ENCODE peak calls at places on chromosomes 6 and 20, in six cellular contexts. One of them, this sample, is unnamed.

GRCh38 chr20:36298061-36298460 is 8.1 kb upstream of the DLGAP4 start:
- DNase-seq in stimulated activated CD4-positive, alpha-beta T cell treated with anti-CD3 and anti-CD28 coated beads, Interleukin-4, amount 100 ng/mL, for 1 hour: no peak
- DNase-seq in activated naive CD4-positive, alpha-beta T cell: no peak
- DNase-seq in left lung: no peak
- DNase-seq in GM12878: no peak
- DNase-seq in HCT116: no peak
- DNase-seq in this sample: no peak

GRCh38 chr6:157325069-157325805 is 1.9 kb upstream of the TMEM242 start:
- DNase-seq in left lung: no peak
- DNase-seq in GM12878: no peak
- DNase-seq in HCT116: no peak
- DNase-seq in activated naive CD4-positive, alpha-beta T cell: no peak
- DNase-seq in stimulated activated CD4-positive, alpha-beta T cell treated with anti-CD3 and anti-CD28 coated beads, Interleukin-4, amount 100 ng/mL, for 1 hour: no peak
- DNase-seq in this sample: no peak

GRCh38 chr6:35170166-35170565 is 29.0 kb upstream of the TCP11 start:
- DNase-seq in HCT116: no peak
- DNase-seq in activated naive CD4-positive, alpha-beta T cell: no peak
- DNase-seq in left lung: no peak
- DNase-seq in GM12878: no peak
- DNase-seq in stimulated activated CD4-positive, alpha-beta T cell treated with anti-CD3 and anti-CD28 coated beads, Interleukin-4, amount 100 ng/mL, for 1 hour: no peak
- DNase-seq in this sample: no peak

GRCh38 chr6:88141641-88142298 is 24.4 kb downstream of the CNR1 start:
- DNase-seq in activated naive CD4-positive, alpha-beta T cell: no peak
- DNase-seq in HCT116: no peak
- DNase-seq in stimulated activated CD4-positive, alpha-beta T cell treated with anti-CD3 and anti-CD28 coated beads, Interleukin-4, amount 100 ng/mL, for 1 hour: no peak
- DNase-seq in left lung: no peak
- DNase-seq in GM12878: peak; percentile 84
- DNase-seq in this sample: no peak

GRCh38 chr6:7732219-7732618 is 6.3 kb downstream of the BMP6 start:
- DNase-seq in GM12878: no peak
- DNase-seq in stimulated activated CD4-positive, alpha-beta T cell treated with anti-CD3 and anti-CD28 coated beads, Interleukin-4, amount 100 ng/mL, for 1 hour: no peak
- DNase-seq in left lung: no peak
- DNase-seq in activated naive CD4-positive, alpha-beta T cell: no peak
- DNase-seq in HCT116: no peak
- DNase-seq in this sample: no peak

GRCh38 chr6:37357288-37357687 is 3.5 kb downstream of the RNF8 start:
- DNase-seq in GM12878: no peak
- DNase-seq in left lung: no peak
- DNase-seq in activated naive CD4-positive, alpha-beta T cell: no peak
- DNase-seq in stimulated activated CD4-positive, alpha-beta T cell treated with anti-CD3 and anti-CD28 coated beads, Interleukin-4, amount 100 ng/mL, for 1 hour: no peak
- DNase-seq in HCT116: no peak
- DNase-seq in this sample: no peak

GRCh38 chr6:41731561-41732086 is 3.8 kb downstream of the TFEB start:
- DNase-seq in left lung: no peak
- DNase-seq in activated naive CD4-positive, alpha-beta T cell: no peak
- DNase-seq in HCT116: no peak
- DNase-seq in GM12878: no peak
- DNase-seq in stimulated activated CD4-positive, alpha-beta T cell treated with anti-CD3 and anti-CD28 coated beads, Interleukin-4, amount 100 ng/mL, for 1 hour: no peak
- DNase-seq in this sample: no peak

GRCh38 chr20:21514553-21515251 is 838 bp upstream of the NKX2-2 start:
- DNase-seq in GM12878: no peak
- DNase-seq in HCT116: no peak
- DNase-seq in stimulated activated CD4-positive, alpha-beta T cell treated with anti-CD3 and anti-CD28 coated beads, Interleukin-4, amount 100 ng/mL, for 1 hour: no peak
- DNase-seq in left lung: peak; percentile 60
- DNase-seq in activated naive CD4-positive, alpha-beta T cell: no peak
- DNase-seq in this sample: no peak

GRCh38 chr20:63089051-63089907 is 82.5 kb upstream of the BHLHE23 start:
- DNase-seq in activated naive CD4-positive, alpha-beta T cell: no peak
- DNase-seq in HCT116: no peak
- DNase-seq in left lung: peak; percentile 65
- DNase-seq in GM12878: no peak
- DNase-seq in stimulated activated CD4-positive, alpha-beta T cell treated with anti-CD3 and anti-CD28 coated beads, Interleukin-4, amount 100 ng/mL, for 1 hour: no peak
- DNase-seq in this sample: no peak

GRCh38 chr6:43273707-43274106 is 24.4 kb upstream of the SLC22A7 start:
- DNase-seq in stimulated activated CD4-positive, alpha-beta T cell treated with anti-CD3 and anti-CD28 coated beads, Interleukin-4, amount 100 ng/mL, for 1 hour: no peak
- DNase-seq in left lung: no peak
- DNase-seq in GM12878: no peak
- DNase-seq in activated naive CD4-positive, alpha-beta T cell: no peak
- DNase-seq in HCT116: no peak
- DNase-seq in this sample: no peak

GRCh38 chr6:170441316-170441715 is 111.8 kb downstream of the PSMB1 start:
- DNase-seq in activated naive CD4-positive, alpha-beta T cell: no peak
- DNase-seq in stimulated activated CD4-positive, alpha-beta T cell treated with anti-CD3 and anti-CD28 coated beads, Interleukin-4, amount 100 ng/mL, for 1 hour: no peak
- DNase-seq in left lung: no peak
- DNase-seq in GM12878: no peak
- DNase-seq in HCT116: no peak
- DNase-seq in this sample: no peak

GRCh38 chr6:109024368-109024767 is 70.3 kb downstream of the SESN1 start:
- DNase-seq in left lung: no peak
- DNase-seq in HCT116: no peak
- DNase-seq in activated naive CD4-positive, alpha-beta T cell: no peak
- DNase-seq in stimulated activated CD4-positive, alpha-beta T cell treated with anti-CD3 and anti-CD28 coated beads, Interleukin-4, amount 100 ng/mL, for 1 hour: no peak
- DNase-seq in GM12878: no peak
- DNase-seq in this sample: no peak

GRCh38 chr6:2578729-2579128 is 172.0 kb downstream of the MYLK4 start:
- DNase-seq in stimulated activated CD4-positive, alpha-beta T cell treated with anti-CD3 and anti-CD28 coated beads, Interleukin-4, amount 100 ng/mL, for 1 hour: no peak
- DNase-seq in left lung: no peak
- DNase-seq in HCT116: no peak
- DNase-seq in GM12878: no peak
- DNase-seq in activated naive CD4-positive, alpha-beta T cell: no peak
- DNase-seq in this sample: no peak

GRCh38 chr20:23926941-23927872 is 47.7 kb upstream of the CST5 start:
- DNase-seq in stimulated activated CD4-positive, alpha-beta T cell treated with anti-CD3 and anti-CD28 coated beads, Interleukin-4, amount 100 ng/mL, for 1 hour: no peak
- DNase-seq in HCT116: no peak
- DNase-seq in GM12878: no peak
- DNase-seq in activated naive CD4-positive, alpha-beta T cell: no peak
- DNase-seq in left lung: no peak
- DNase-seq in this sample: no peak

GRCh38 chr20:38227578-38228360 is 32.8 kb downstream of the KIAA1755 start:
- DNase-seq in HCT116: no peak
- DNase-seq in left lung: no peak
- DNase-seq in activated naive CD4-positive, alpha-beta T cell: no peak
- DNase-seq in stimulated activated CD4-positive, alpha-beta T cell treated with anti-CD3 and anti-CD28 coated beads, Interleukin-4, amount 100 ng/mL, for 1 hour: no peak
- DNase-seq in GM12878: no peak
- DNase-seq in this sample: no peak

GRCh38 chr6:139699335-139699734 is 324.9 kb upstream of the CITED2 start:
- DNase-seq in left lung: no peak
- DNase-seq in activated naive CD4-positive, alpha-beta T cell: no peak
- DNase-seq in HCT116: no peak
- DNase-seq in stimulated activated CD4-positive, alpha-beta T cell treated with anti-CD3 and anti-CD28 coated beads, Interleukin-4, amount 100 ng/mL, for 1 hour: no peak
- DNase-seq in GM12878: no peak
- DNase-seq in this sample: no peak

GRCh38 chr20:57387945-57388351 is 3.2 kb upstream of the RBM38 start:
- DNase-seq in GM12878: no peak
- DNase-seq in left lung: peak; percentile 31
- DNase-seq in activated naive CD4-positive, alpha-beta T cell: no peak
- DNase-seq in HCT116: no peak
- DNase-seq in stimulated activated CD4-positive, alpha-beta T cell treated with anti-CD3 and anti-CD28 coated beads, Interleukin-4, amount 100 ng/mL, for 1 hour: no peak
- DNase-seq in this sample: no peak

GRCh38 chr6:83920017-83920416 is 60.5 kb downstream of the CYB5R4 start:
- DNase-seq in left lung: no peak
- DNase-seq in GM12878: no peak
- DNase-seq in stimulated activated CD4-positive, alpha-beta T cell treated with anti-CD3 and anti-CD28 coated beads, Interleukin-4, amount 100 ng/mL, for 1 hour: no peak
- DNase-seq in activated naive CD4-positive, alpha-beta T cell: no peak
- DNase-seq in HCT116: no peak
- DNase-seq in this sample: no peak

GRCh38 chr20:38460040-38460623 is 12.5 kb upstream of the RALGAPB start:
- DNase-seq in HCT116: peak; percentile 80
- DNase-seq in GM12878: no peak
- DNase-seq in stimulated activated CD4-positive, alpha-beta T cell treated with anti-CD3 and anti-CD28 coated beads, Interleukin-4, amount 100 ng/mL, for 1 hour: no peak
- DNase-seq in activated naive CD4-positive, alpha-beta T cell: no peak
- DNase-seq in left lung: no peak
- DNase-seq in this sample: peak; percentile 95

GRCh38 chr20:59575653-59576052 is 28.7 kb upstream of the PHACTR3 start:
- DNase-seq in HCT116: no peak
- DNase-seq in stimulated activated CD4-positive, alpha-beta T cell treated with anti-CD3 and anti-CD28 coated beads, Interleukin-4, amount 100 ng/mL, for 1 hour: no peak
- DNase-seq in activated naive CD4-positive, alpha-beta T cell: no peak
- DNase-seq in GM12878: no peak
- DNase-seq in left lung: no peak
- DNase-seq in this sample: no peak

GRCh38 chr20:25197870-25198190 is 2.3 kb downstream of the ENTPD6 start:
- DNase-seq in activated naive CD4-positive, alpha-beta T cell: no peak
- DNase-seq in left lung: no peak
- DNase-seq in GM12878: no peak
- DNase-seq in HCT116: no peak
- DNase-seq in stimulated activated CD4-positive, alpha-beta T cell treated with anti-CD3 and anti-CD28 coated beads, Interleukin-4, amount 100 ng/mL, for 1 hour: no peak
- DNase-seq in this sample: no peak

GRCh38 chr20:9485614-9486325 is 28.6 kb upstream of the LAMP5 start:
- DNase-seq in GM12878: no peak
- DNase-seq in HCT116: no peak
- DNase-seq in left lung: no peak
- DNase-seq in activated naive CD4-positive, alpha-beta T cell: no peak
- DNase-seq in stimulated activated CD4-positive, alpha-beta T cell treated with anti-CD3 and anti-CD28 coated beads, Interleukin-4, amount 100 ng/mL, for 1 hour: no peak
- DNase-seq in this sample: no peak

GRCh38 chr6:87373377-87373776 is 28.8 kb downstream of the C6orf163 start:
- DNase-seq in activated naive CD4-positive, alpha-beta T cell: no peak
- DNase-seq in GM12878: no peak
- DNase-seq in HCT116: no peak
- DNase-seq in left lung: no peak
- DNase-seq in stimulated activated CD4-positive, alpha-beta T cell treated with anti-CD3 and anti-CD28 coated beads, Interleukin-4, amount 100 ng/mL, for 1 hour: no peak
- DNase-seq in this sample: no peak

GRCh38 chr6:125745281-125746018 is 4.0 kb upstream of the HEY2 start:
- DNase-seq in GM12878: no peak
- DNase-seq in stimulated activated CD4-positive, alpha-beta T cell treated with anti-CD3 and anti-CD28 coated beads, Interleukin-4, amount 100 ng/mL, for 1 hour: no peak
- DNase-seq in activated naive CD4-positive, alpha-beta T cell: no peak
- DNase-seq in HCT116: no peak
- DNase-seq in left lung: no peak
- DNase-seq in this sample: no peak